ENCODE peak calls at places on chromosomes 16 and 17, in nine cellular contexts. U is Calu3; M is sigmoid colon; Y is IMR-90; L is SJSA1; K is effector memory CD8-positive, alpha-beta T cell; I is stimulated activated CD8-positive, alpha-beta memory T cell treated with anti-CD3 and anti-CD28 coated beads, Interleukin-15, amount 100 ng/mL, for 1 hour; Q is EL; C is SK-N-SH. G is an unnamed sample.

GRCh38 chr16:22123759-22124490 is 31.6 kb downstream of the VWA3A start:
- DNase-seq in U (no peak), M (no peak), Y (no peak), L (no peak), K (no peak), I (no peak), Q (no peak), C (no peak), G (no peak)

GRCh38 chr17:30567231-30568116 is 90.3 kb downstream of the GOSR1 start:
- DNase-seq in U (no peak), M (no peak), Y (no peak), L (no peak), K (no peak), I (no peak), Q (no peak), C (no peak), G (no peak)

GRCh38 chr17:27457731-27458523 is 1.7 kb downstream of the KSR1 start:
- DNase-seq in U (no peak), M (no peak), Y (peak; percentile 53), L (peak; percentile 33), K (no peak), I (no peak), Q (peak; percentile 24), C (peak; percentile 63), G (peak; percentile 11)

GRCh38 chr16:14026572-14026971 is 44.5 kb upstream of the MRTFB start:
- DNase-seq in U (no peak), M (no peak), Y (no peak), L (no peak), K (no peak), I (no peak), Q (no peak), C (no peak), G (no peak)

GRCh38 chr17:6232768-6233130 is 162.6 kb downstream of the WSCD1 start:
- DNase-seq in U (no peak), M (no peak), Y (no peak), L (peak; percentile 11), K (no peak), I (no peak), Q (no peak), C (no peak), G (no peak)

GRCh38 chr16:30782486-30783279 is 4.3 kb downstream of the ZNF629 start:
- DNase-seq in U (no peak), M (no peak), Y (no peak), L (no peak), K (no peak), I (no peak), Q (no peak), C (no peak), G (no peak)

GRCh38 chr17:50256826-50257573 is 17.3 kb upstream of the TMEM92 start:
- DNase-seq in U (no peak), M (no peak), Y (no peak), L (no peak), K (no peak), I (no peak), Q (no peak), C (peak; percentile 30), G (no peak)

GRCh38 chr17:61285483-61286320 is 113.9 kb upstream of the TBX2 start:
- DNase-seq in U (no peak), M (no peak), Y (peak; percentile 98), L (peak; percentile 59), K (no peak), I (no peak), Q (peak; percentile 60), C (no peak), G (peak; percentile 30)

GRCh38 chr17:70929226-70929625 is 759.9 kb downstream of the KCNJ2 start:
- DNase-seq in U (no peak), M (no peak), Y (peak; percentile 16), L (no peak), K (no peak), I (no peak), Q (no peak), C (no peak), G (peak; percentile 39)

GRCh38 chr16:57999971-58000705 is at the start of gene ZNF319:
- DNase-seq in U (no peak), M (no peak), Y (no peak), L (peak; percentile 24), K (no peak), I (no peak), Q (no peak), C (no peak), G (no peak)

G was measured in fibroblast of gingiva.